ENCODE peak calls at places on chromosome 2, in eight cellular contexts. F is A549, L is IMR-90, I is ovary, D is uterus, T is GM12891, Z is HCT116, X is H1. H is an unnamed sample.

GRCh38 chr2:126932529-126932928 is 33.8 kb downstream of the TEX51 start:
- DNase-seq in T (no peak), X (no peak), D (no peak), F (no peak), Z (no peak), L (no peak), I (no peak), H (no peak)

GRCh38 chr2:115825912-115826311 is 1383.5 kb downstream of the DPP10 start:
- DNase-seq in X (no peak), T (no peak), Z (no peak), I (no peak), F (no peak), L (no peak), D (no peak), H (no peak)

GRCh38 chr2:101012706-101013181 is 10.7 kb downstream of the RPL31 start:
- DNase-seq in Z (no peak), X (peak), I (no peak), L (peak), F (no peak), D (no peak), T (no peak), H (no peak)

GRCh38 chr2:179588486-179589145 is 272.8 kb downstream of the ZNF385B start:
- DNase-seq in D (no peak), L (no peak), X (no peak), T (no peak), Z (no peak), F (no peak), I (no peak), H (no peak)

GRCh38 chr2:85368921-85369320 is 14.4 kb downstream of the ELMOD3 start:
- DNase-seq in L (no peak), X (no peak), I (no peak), Z (no peak), F (no peak), D (no peak), T (no peak), H (no peak)

GRCh38 chr2:207337234-207338219 is 171.8 kb upstream of the KLF7 start:
- DNase-seq in T (no peak), D (no peak), F (peak), Z (peak), X (no peak), L (peak), I (no peak), H (peak)

GRCh38 chr2:174778479-174778962 is 14.2 kb upstream of the CHRNA1 start:
- DNase-seq in X (no peak), F (no peak), L (peak), I (peak), D (peak), Z (no peak), T (no peak), H (no peak)

GRCh38 chr2:138752231-138752956 is 27.8 kb downstream of the NXPH2 start:
- DNase-seq in I (no peak), Z (peak), L (peak), F (no peak), D (no peak), T (no peak), X (no peak), H (no peak)

GRCh38 chr2:65778126-65778525 is 345.7 kb upstream of the SPRED2 start:
- DNase-seq in D (no peak), T (no peak), F (no peak), Z (no peak), I (no peak), X (no peak), L (no peak), H (no peak)

GRCh38 chr2:1643220-1643619 is 101.1 kb downstream of the PXDN start:
- DNase-seq in D (no peak), I (peak), F (no peak), T (no peak), Z (no peak), X (no peak), L (no peak), H (no peak)

GRCh38 chr2:62794791-62795190 is 89.3 kb downstream of the EHBP1 start:
- DNase-seq in I (no peak), D (no peak), X (no peak), T (no peak), F (no peak), Z (no peak), L (peak), H (no peak)

GRCh38 chr2:46924608-46925007 is 9.0 kb upstream of the MCFD2 start:
- DNase-seq in T (no peak), X (no peak), Z (no peak), L (no peak), F (no peak), D (no peak), I (no peak), H (no peak)

GRCh38 chr2:185466915-185467314 is 271.7 kb upstream of the FSIP2 start:
- DNase-seq in L (no peak), Z (no peak), D (no peak), I (no peak), X (no peak), T (no peak), F (no peak), H (no peak)

GRCh38 chr2:110770696-110771425 is 38.5 kb downstream of the ACOXL start:
- DNase-seq in X (no peak), T (no peak), I (no peak), D (no peak), L (peak), Z (no peak), F (no peak), H (no peak)

GRCh38 chr2:48284624-48285212 is 245.2 kb upstream of the STON1 start:
- DNase-seq in L (no peak), X (no peak), D (no peak), I (no peak), T (no peak), F (no peak), Z (no peak), H (no peak)

GRCh38 chr2:54559593-54560145 is 103.5 kb downstream of the SPTBN1 start:
- DNase-seq in X (no peak), I (no peak), F (peak), Z (no peak), T (no peak), D (no peak), L (peak), H (peak)

GRCh38 chr2:73963385-73964120 is 21.2 kb upstream of the TET3 start:
- DNase-seq in I (no peak), F (no peak), Z (no peak), L (no peak), D (no peak), X (no peak), T (peak), H (no peak)

GRCh38 chr2:170196962-170197361 is 19.0 kb downstream of the MYO3B start:
- DNase-seq in Z (no peak), L (no peak), X (no peak), I (no peak), T (no peak), F (no peak), D (no peak), H (no peak)

GRCh38 chr2:60608679-60609078 is 55.2 kb upstream of the BCL11A start:
- DNase-seq in F (no peak), Z (no peak), L (peak), D (no peak), I (no peak), T (no peak), X (no peak), H (no peak)

GRCh38 chr2:8684421-8684884 is 2.6 kb downstream of the ID2 start:
- DNase-seq in Z (peak), X (no peak), I (peak), L (peak), F (no peak), D (peak), T (no peak), H (no peak)

GRCh38 chr2:196963961-196964360 is 37.5 kb upstream of the PGAP1 start:
- DNase-seq in Z (no peak), T (no peak), D (no peak), X (no peak), F (no peak), L (no peak), I (no peak), H (no peak)

GRCh38 chr2:32012872-32013271 is 2.1 kb upstream of the MEMO1 start:
- DNase-seq in Z (no peak), D (no peak), X (no peak), F (no peak), L (no peak), T (no peak), I (no peak), H (no peak)

GRCh38 chr2:234681206-234681605 is 184.3 kb upstream of the ARL4C start:
- DNase-seq in D (no peak), F (no peak), Z (no peak), T (no peak), L (no peak), I (no peak), X (peak), H (no peak)

GRCh38 chr2:128773641-128774319 is 455.1 kb upstream of the HS6ST1 start:
- DNase-seq in Z (no peak), F (no peak), T (no peak), I (no peak), D (no peak), X (peak), L (no peak), H (no peak)

GRCh38 chr2:208268553-208268952 is 2.5 kb downstream of the PIKFYVE start:
- DNase-seq in L (no peak), I (no peak), Z (no peak), F (no peak), T (no peak), D (no peak), X (no peak), H (no peak)

GRCh38 chr2:181586569-181587076 is 70.3 kb downstream of the CERKL start:
- DNase-seq in I (no peak), F (peak), L (no peak), D (no peak), T (no peak), X (no peak), Z (no peak), H (no peak)

GRCh38 chr2:164642946-164643555 is 21.8 kb upstream of the GRB14 start:
- DNase-seq in I (no peak), Z (no peak), D (no peak), X (no peak), F (no peak), T (no peak), L (no peak), H (no peak)

GRCh38 chr2:191245046-191245868 is at the start of gene MYO1B:
- DNase-seq in D (peak), L (peak), Z (peak), I (peak), X (peak), T (peak), F (peak), H (no peak)
- TF ChIP-seq POLR2A in D (peak), L (peak), Z (peak), I (no peak), X (peak), T (no peak), F (peak), H (no peak)

DNA sequence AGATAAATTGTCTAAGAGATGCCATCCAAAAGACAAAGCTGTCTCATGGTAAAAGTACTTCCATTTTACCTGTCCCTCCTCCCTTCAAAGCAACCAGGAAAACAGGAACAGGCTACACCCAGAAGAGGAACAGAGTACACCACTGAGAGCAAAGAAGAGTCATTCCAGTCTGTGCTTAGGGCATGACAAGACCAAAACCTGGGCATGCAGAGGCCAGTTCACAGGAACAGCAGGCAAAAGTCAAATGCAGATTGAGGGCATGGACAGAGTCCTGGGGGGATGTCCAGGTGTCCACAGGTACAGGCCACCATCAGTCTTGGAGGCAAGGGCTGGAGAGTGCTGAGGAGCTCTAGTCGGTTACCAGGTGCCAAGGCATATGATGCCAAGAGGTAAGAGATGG is 23.7 kb downstream of the PLEK start:
- DNase-seq in T (no peak), Z (no peak), L (no peak), D (no peak), F (no peak), X (no peak), I (no peak), H (no peak)
- TF ChIP-seq POLR2A in T (peak), Z (no peak), L (no peak), D (no peak), F (no peak), X (no peak), I (no peak), H (no peak)

GRCh38 chr2:10030311-10030736 is 13.0 kb upstream of the KLF11 start:
- DNase-seq in F (no peak), X (no peak), I (no peak), L (no peak), D (no peak), T (no peak), Z (no peak), H (no peak)
- TF ChIP-seq POLR2A in F (no peak), X (no peak), I (no peak), L (no peak), D (no peak), T (no peak), Z (no peak), H (no peak)

GRCh38 chr2:43995733-43996533 is at the start of gene LRPPRC:
- DNase-seq in I (peak), L (peak), D (peak), T (peak), X (peak), Z (peak), F (peak), H (peak)
- TF ChIP-seq POLR2A in I (peak), L (peak), D (peak), T (peak), X (peak), Z (peak), F (peak), H (peak)

DNA sequence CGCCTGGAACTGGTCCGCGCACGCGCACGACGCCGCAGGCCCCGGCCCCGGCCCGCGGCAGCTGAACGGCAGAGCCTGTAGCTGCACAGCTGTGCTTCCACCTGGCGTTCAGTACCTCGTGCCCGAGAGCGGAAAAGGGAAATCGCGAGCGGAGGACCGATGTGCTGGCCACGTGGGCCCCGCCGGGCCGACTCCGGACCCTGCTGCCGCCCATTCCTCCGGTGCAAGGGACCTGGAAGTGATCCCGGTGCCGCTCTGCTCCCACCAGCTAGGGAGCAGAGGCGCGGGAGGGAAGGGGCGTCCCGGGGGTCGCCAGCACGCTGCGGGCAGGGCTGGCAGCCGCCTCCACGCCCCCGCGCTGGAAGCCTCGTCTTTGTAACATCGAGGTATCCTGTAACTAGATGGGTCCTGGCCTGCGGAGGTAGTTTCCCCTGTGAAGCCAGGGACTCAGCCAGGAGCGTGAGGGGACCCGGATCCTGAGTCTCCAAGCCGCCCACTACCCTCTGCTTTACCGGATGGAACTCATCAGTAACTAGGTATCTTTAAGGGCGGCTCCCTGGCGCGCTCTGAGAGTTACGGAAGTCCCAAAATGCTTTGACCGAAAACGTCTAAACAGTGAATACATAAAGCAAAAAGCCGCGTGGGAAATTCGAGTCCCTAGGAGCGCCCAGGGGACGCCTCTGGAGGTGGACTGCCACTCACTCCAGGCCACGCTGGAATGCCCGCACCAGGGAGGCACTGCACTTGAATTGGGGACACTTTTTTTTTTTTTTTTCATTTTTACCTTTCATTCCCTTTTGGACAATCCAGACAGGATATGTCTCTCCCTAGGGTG is 736 bp upstream of the ODC1 start:
- DNase-seq in Z (peak), T (peak), I (peak), D (peak), L (peak), X (peak), F (peak), H (no peak)
- TF ChIP-seq POLR2A in Z (peak), T (peak), I (peak), D (no peak), L (no peak), X (no peak), F (peak), H (peak)

DNA sequence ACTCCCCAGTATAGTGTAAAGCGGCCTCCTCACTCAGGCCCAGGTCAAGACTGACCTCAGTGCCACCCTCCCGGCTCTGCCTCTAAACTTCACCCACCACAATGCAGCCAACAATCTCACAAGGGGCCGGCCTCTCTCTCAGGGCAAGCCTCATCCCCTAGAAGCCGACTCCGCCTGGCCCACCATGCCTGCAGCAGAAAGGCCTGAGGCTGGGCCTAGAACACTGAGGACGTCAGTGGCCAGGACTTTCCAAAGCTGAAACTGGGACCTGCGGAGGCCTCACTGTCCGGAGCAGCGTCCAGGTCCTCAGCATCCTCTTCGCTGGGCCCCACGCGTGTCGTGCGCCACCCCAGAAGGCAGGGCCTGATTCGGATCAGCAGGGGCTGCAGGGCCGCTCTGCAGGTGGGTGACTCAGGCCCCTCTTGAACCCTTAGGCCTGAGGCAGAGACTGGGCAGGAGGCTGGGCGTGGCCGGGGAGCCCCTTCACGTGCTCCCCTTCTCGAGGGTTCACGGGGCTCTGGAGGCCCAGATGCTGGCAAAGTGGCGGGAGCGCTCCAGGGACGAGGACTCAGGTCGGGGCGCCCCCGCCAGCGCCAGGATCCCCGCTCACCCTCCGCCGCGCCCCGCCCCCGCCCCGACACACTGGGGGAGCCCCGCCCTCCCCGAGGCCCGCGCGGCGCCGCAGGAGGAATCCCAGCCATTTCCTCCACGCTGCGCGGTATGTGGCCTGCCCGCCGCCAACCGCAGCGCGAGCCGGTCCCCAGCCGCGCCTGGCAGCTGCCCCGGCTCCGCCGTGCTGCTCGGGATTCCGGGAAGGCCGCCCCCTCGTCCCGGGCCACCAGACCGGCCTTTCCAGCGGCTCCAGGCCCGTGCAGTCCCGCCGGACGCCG is 53.1 kb downstream of the PKDCC start:
- DNase-seq in I (peak), D (peak), T (no peak), L (peak), Z (no peak), X (peak), F (no peak), H (peak)
- TF ChIP-seq POLR2A in I (peak), D (no peak), T (no peak), L (no peak), Z (no peak), X (no peak), F (no peak), H (peak)

GRCh38 chr2:203535078-203535783 is at the start of gene RAPH1:
- DNase-seq in I (peak), X (peak), F (peak), T (peak), D (peak), Z (peak), L (peak), H (peak)
- TF ChIP-seq POLR2A in I (no peak), X (no peak), F (peak), T (no peak), D (peak), Z (no peak), L (peak), H (peak)